ENCODE peak calls at places on chromosome 18, in five cellular contexts. One of them, this sample, is unnamed.
A peak's percentile ranks its signal among the peaks of the same experiment; 100 is the strongest.

GRCh38 chr18:59923539-59924196 is 23.9 kb downstream of the PMAIP1 start:
- DNase-seq in GM23248: no peak
- DNase-seq in activated CD8-positive, alpha-beta memory T cell treated with anti-CD3 and anti-CD28 coated beads, Interleukin-2, amount 50 U/mL, for 48 hours: no peak
- DNase-seq in amniotic stem cell: no peak
- DNase-seq in esophagus squamous epithelium: no peak
- DNase-seq in this sample: no peak

GRCh38 chr18:76373297-76373696 is 121.7 kb downstream of the ZNF516 start:
- DNase-seq in GM23248: no peak
- DNase-seq in activated CD8-positive, alpha-beta memory T cell treated with anti-CD3 and anti-CD28 coated beads, Interleukin-2, amount 50 U/mL, for 48 hours: no peak
- DNase-seq in amniotic stem cell: no peak
- DNase-seq in esophagus squamous epithelium: no peak
- DNase-seq in this sample: no peak

GRCh38 chr18:62027914-62028520 is 135.2 kb upstream of the RNF152 start:
- DNase-seq in esophagus squamous epithelium: no peak
- DNase-seq in GM23248: no peak
- DNase-seq in activated CD8-positive, alpha-beta memory T cell treated with anti-CD3 and anti-CD28 coated beads, Interleukin-2, amount 50 U/mL, for 48 hours: no peak
- DNase-seq in amniotic stem cell: no peak
- DNase-seq in this sample: no peak

GRCh38 chr18:62790836-62791772 is 75.8 kb downstream of the PHLPP1 start:
- DNase-seq in amniotic stem cell: no peak
- DNase-seq in activated CD8-positive, alpha-beta memory T cell treated with anti-CD3 and anti-CD28 coated beads, Interleukin-2, amount 50 U/mL, for 48 hours: no peak
- DNase-seq in esophagus squamous epithelium: no peak
- DNase-seq in GM23248: peak; percentile 65
- DNase-seq in this sample: no peak

GRCh38 chr18:3027301-3027700 is 14.4 kb upstream of the LPIN2 start:
- DNase-seq in GM23248: no peak
- DNase-seq in activated CD8-positive, alpha-beta memory T cell treated with anti-CD3 and anti-CD28 coated beads, Interleukin-2, amount 50 U/mL, for 48 hours: no peak
- DNase-seq in amniotic stem cell: no peak
- DNase-seq in esophagus squamous epithelium: no peak
- DNase-seq in this sample: no peak

GRCh38 chr18:59211629-59212028 is 8.3 kb upstream of the GRP start:
- DNase-seq in activated CD8-positive, alpha-beta memory T cell treated with anti-CD3 and anti-CD28 coated beads, Interleukin-2, amount 50 U/mL, for 48 hours: no peak
- DNase-seq in GM23248: no peak
- DNase-seq in amniotic stem cell: no peak
- DNase-seq in esophagus squamous epithelium: no peak
- DNase-seq in this sample: no peak

GRCh38 chr18:78586596-78586995 is 393.0 kb upstream of the SALL3 start:
- DNase-seq in esophagus squamous epithelium: no peak
- DNase-seq in activated CD8-positive, alpha-beta memory T cell treated with anti-CD3 and anti-CD28 coated beads, Interleukin-2, amount 50 U/mL, for 48 hours: no peak
- DNase-seq in amniotic stem cell: no peak
- DNase-seq in GM23248: no peak
- DNase-seq in this sample: no peak

GRCh38 chr18:78960709-78961108 is 18.9 kb upstream of the SALL3 start:
- DNase-seq in amniotic stem cell: no peak
- DNase-seq in activated CD8-positive, alpha-beta memory T cell treated with anti-CD3 and anti-CD28 coated beads, Interleukin-2, amount 50 U/mL, for 48 hours: no peak
- DNase-seq in GM23248: no peak
- DNase-seq in esophagus squamous epithelium: no peak
- DNase-seq in this sample: no peak

GRCh38 chr18:58045265-58046086 is 1.4 kb downstream of the NEDD4L start:
- DNase-seq in amniotic stem cell: peak; percentile 11
- DNase-seq in GM23248: peak; percentile 26
- DNase-seq in esophagus squamous epithelium: no peak
- DNase-seq in activated CD8-positive, alpha-beta memory T cell treated with anti-CD3 and anti-CD28 coated beads, Interleukin-2, amount 50 U/mL, for 48 hours: peak; percentile 62
- DNase-seq in this sample: peak; percentile 57

GRCh38 chr18:14930576-14930975 is 182.6 kb downstream of the ANKRD30B start:
- DNase-seq in activated CD8-positive, alpha-beta memory T cell treated with anti-CD3 and anti-CD28 coated beads, Interleukin-2, amount 50 U/mL, for 48 hours: no peak
- DNase-seq in GM23248: no peak
- DNase-seq in esophagus squamous epithelium: no peak
- DNase-seq in amniotic stem cell: no peak
- DNase-seq in this sample: no peak